ENCODE peak calls at places on chromosomes 12 and 14, in seven cellular contexts. B, E, V, F, O, Q and L are unnamed samples.

GRCh38 chr12:25764409-25764808 is 194.1 kb upstream of the RASSF8 start:
- DNase-seq in B (no peak), E (no peak), V (no peak), F (no peak), O (no peak), Q (no peak), L (no peak)

GRCh38 chr12:46771268-46771837 is 54.4 kb downstream of the SLC38A4 start:
- DNase-seq in B (no peak), E (peak; percentile 26), V (no peak), F (no peak), O (no peak), Q (no peak), L (no peak)

GRCh38 chr14:64388533-64389243 is 535 bp downstream of the MTHFD1 start:
- DNase-seq in B (no peak), E (no peak), V (no peak), F (peak; percentile 53), O (peak; percentile 4), Q (peak; percentile 17), L (peak; percentile 9)

GRCh38 chr14:102201369-102201748 is 61.7 kb downstream of the WDR20 start:
- DNase-seq in B (no peak), E (no peak), V (no peak), F (no peak), O (no peak), Q (no peak), L (no peak)

GRCh38 chr12:95118138-95118787 is 44.8 kb upstream of the NR2C1 start:
- DNase-seq in B (no peak), E (peak; percentile 95), V (no peak), F (no peak), O (no peak), Q (peak; percentile 97), L (no peak)

GRCh38 chr14:94649543-94650443 is 37.6 kb downstream of the SERPINA3 start:
- DNase-seq in B (no peak), E (no peak), V (no peak), F (no peak), O (no peak), Q (no peak), L (no peak)

GRCh38 chr14:37034410-37035285 is 137.8 kb downstream of the SLC25A21 start:
- DNase-seq in B (no peak), E (no peak), V (no peak), F (no peak), O (no peak), Q (no peak), L (no peak)

GRCh38 chr12:90090929-90091651 is 382.5 kb upstream of the ATP2B1 start:
- DNase-seq in B (no peak), E (peak; percentile 12), V (no peak), F (no peak), O (no peak), Q (peak; percentile 100), L (peak; percentile 31)

GRCh38 chr14:92719421-92719820 is 29.0 kb downstream of the LGMN start:
- DNase-seq in B (no peak), E (no peak), V (no peak), F (no peak), O (no peak), Q (no peak), L (no peak)

GRCh38 chr12:122886161-122886560 is 9.8 kb downstream of the VPS37B start:
- DNase-seq in B (no peak), E (no peak), V (no peak), F (no peak), O (no peak), Q (no peak), L (no peak)